ENCODE peak calls at places on chromosomes 12 and 14, in ten cellular contexts. M is lower leg skin, Y is esophagus squamous epithelium, E is A549, O is stomach, D is body of pancreas, N is tibial nerve, C is uterus, H is esophagus muscularis mucosa, A is GM12891. X is an unnamed sample.

GRCh38 chr12:123149828-123150272 is 1.0 kb downstream of the PITPNM2 start:
- DNase-seq in Y (no peak), M (no peak), A (no peak), H (no peak), E (peak), C (peak), O (no peak), N (no peak), D (no peak), X (no peak)

GRCh38 chr12:51910691-51911090 is 3.4 kb downstream of the ACVRL1 start:
- DNase-seq in C (no peak), E (no peak), A (no peak), N (no peak), O (no peak), D (no peak), H (no peak), Y (no peak), M (no peak), X (no peak)

GRCh38 chr12:116662612-116663144 is 75.2 kb downstream of the SPRING1 start:
- DNase-seq in E (no peak), N (no peak), H (no peak), Y (no peak), A (no peak), M (no peak), C (no peak), O (no peak), D (peak), X (no peak)

GRCh38 chr12:98754095-98754494 is 109.0 kb downstream of the APAF1 start:
- DNase-seq in E (peak), H (no peak), Y (no peak), M (no peak), N (no peak), C (no peak), A (peak), D (no peak), O (no peak), X (peak)

GRCh38 chr14:64566651-64567122 is 16.9 kb downstream of the PPP1R36 start:
- DNase-seq in A (no peak), O (no peak), M (peak), H (peak), E (no peak), N (no peak), D (no peak), Y (no peak), C (no peak), X (no peak)

GRCh38 chr12:5272061-5272820 is 159.7 kb upstream of the NTF3 start:
- DNase-seq in A (no peak), Y (no peak), H (no peak), C (no peak), O (no peak), E (no peak), M (no peak), D (no peak), N (no peak), X (no peak)

GRCh38 chr14:28626780-28627179 is 139.8 kb upstream of the FOXG1 start:
- DNase-seq in N (no peak), M (no peak), H (no peak), E (no peak), A (no peak), O (no peak), D (no peak), C (no peak), Y (no peak), X (no peak)

GRCh38 chr12:2264622-2265306 is 212.0 kb downstream of the CACNA1C start:
- DNase-seq in C (peak), E (no peak), H (no peak), D (peak), N (no peak), A (no peak), M (no peak), O (no peak), Y (no peak), X (peak)

GRCh38 chr12:104896710-104897109 is 61.4 kb downstream of the SLC41A2 start:
- DNase-seq in N (no peak), O (no peak), A (no peak), D (peak), Y (no peak), E (no peak), M (no peak), C (no peak), H (no peak), X (no peak)

GRCh38 chr14:91135039-91135438 is 21.2 kb downstream of the DGLUCY start:
- DNase-seq in A (no peak), H (no peak), C (no peak), Y (no peak), E (no peak), N (no peak), O (no peak), D (no peak), M (no peak), X (no peak)

GRCh38 chr12:71702590-71702989 is 16.7 kb downstream of the TMEM19 start:
- DNase-seq in C (no peak), H (no peak), Y (no peak), A (no peak), D (no peak), O (no peak), E (no peak), N (no peak), M (no peak), X (no peak)

GRCh38 chr12:90216815-90217214 is 508.2 kb upstream of the ATP2B1 start:
- DNase-seq in H (no peak), O (no peak), M (no peak), D (peak), E (no peak), C (no peak), Y (no peak), N (no peak), A (no peak), X (no peak)

GRCh38 chr12:94566345-94566744 is 84.0 kb downstream of the TMCC3 start:
- DNase-seq in A (no peak), H (no peak), D (no peak), N (no peak), E (no peak), O (no peak), Y (no peak), M (no peak), C (no peak), X (no peak)

GRCh38 chr12:3259976-3260375 is 182.8 kb downstream of the TSPAN9 start:
- DNase-seq in E (no peak), M (no peak), N (no peak), C (no peak), O (no peak), D (no peak), A (no peak), H (no peak), Y (no peak), X (no peak)

GRCh38 chr14:51460051-51460450 is 191.7 kb upstream of the FRMD6 start:
- DNase-seq in M (no peak), Y (no peak), C (no peak), O (no peak), E (no peak), A (no peak), N (no peak), D (no peak), H (no peak), X (no peak)

GRCh38 chr14:51341338-51341737 is 101.3 kb downstream of the TMX1 start:
- DNase-seq in N (no peak), M (no peak), C (no peak), E (no peak), Y (no peak), O (no peak), A (no peak), D (no peak), H (peak), X (no peak)

GRCh38 chr14:90419200-90419599 is 22.4 kb downstream of the CALM1 start:
- DNase-seq in H (peak), C (peak), Y (no peak), N (peak), E (peak), O (peak), A (no peak), M (peak), D (peak), X (peak)

GRCh38 chr12:91924827-91925226 is 220.8 kb downstream of the BTG1 start:
- DNase-seq in D (no peak), Y (no peak), C (no peak), A (no peak), N (no peak), O (no peak), E (no peak), H (no peak), M (no peak), X (no peak)

GRCh38 chr12:112716099-112717093 is 75.2 kb upstream of the RPH3A start:
- DNase-seq in D (no peak), C (no peak), H (no peak), M (no peak), Y (no peak), N (no peak), A (no peak), E (peak), O (no peak), X (peak)

GRCh38 chr14:101072070-101072469 is 168.5 kb upstream of the RTL1 start:
- DNase-seq in H (no peak), O (no peak), A (no peak), M (no peak), C (peak), E (no peak), N (no peak), D (peak), Y (no peak), X (no peak)

GRCh38 chr14:58738189-58738836 is 100.6 kb downstream of the DACT1 start:
- DNase-seq in C (no peak), E (no peak), D (no peak), M (no peak), Y (no peak), O (no peak), N (no peak), A (no peak), H (no peak), X (peak)

GRCh38 chr14:74963705-74964271 is 8.4 kb upstream of the PGF start:
- DNase-seq in Y (no peak), E (no peak), A (no peak), H (no peak), D (no peak), M (no peak), N (no peak), O (no peak), C (no peak), X (no peak)

GRCh38 chr12:99978152-99978551 is 6.6 kb downstream of the ANKS1B start:
- DNase-seq in C (no peak), M (no peak), O (no peak), A (no peak), H (no peak), D (no peak), E (no peak), Y (no peak), N (no peak), X (no peak)

GRCh38 chr12:65602191-65602578 is 222.1 kb upstream of the HMGA2 start:
- DNase-seq in M (no peak), N (no peak), A (no peak), E (no peak), Y (no peak), O (no peak), D (no peak), C (no peak), H (no peak), X (no peak)

GRCh38 chr14:36477266-36477665 is 42.8 kb downstream of the NKX2-1 start:
- DNase-seq in H (no peak), Y (no peak), C (no peak), E (no peak), A (no peak), N (no peak), M (no peak), O (no peak), D (no peak), X (no peak)

GRCh38 chr12:42584539-42585174 is 4.9 kb downstream of the PRICKLE1 start:
- DNase-seq in Y (no peak), A (no peak), E (no peak), M (no peak), O (no peak), N (no peak), C (no peak), H (peak), D (no peak), X (no peak)

GRCh38 chr12:7588703-7589329 is 76.9 kb downstream of the APOBEC1 start:
- DNase-seq in D (peak), Y (no peak), C (no peak), O (peak), H (no peak), M (peak), E (peak), N (peak), A (peak), X (peak)

GRCh38 chr14:50001999-50002925 is 109.4 kb downstream of the ARF6 start:
- DNase-seq in D (peak), H (no peak), E (no peak), Y (no peak), C (no peak), N (no peak), M (no peak), O (peak), A (no peak), X (peak)

GRCh38 chr14:65239143-65239672 is 136.9 kb upstream of the MAX start:
- DNase-seq in H (no peak), N (no peak), M (no peak), E (no peak), O (no peak), Y (no peak), C (no peak), A (no peak), D (peak), X (no peak)

GRCh38 chr12:2640281-2640680 is 154.5 kb upstream of the FKBP4 start:
- DNase-seq in C (no peak), N (no peak), H (no peak), Y (no peak), M (no peak), E (peak), A (no peak), O (no peak), D (no peak), X (peak)

GRCh38 chr14:23704890-23705289 is 68.7 kb downstream of the DHRS2 start:
- DNase-seq in Y (no peak), E (no peak), D (no peak), A (no peak), C (no peak), H (no peak), M (no peak), O (no peak), N (no peak), X (no peak)

GRCh38 chr12:88746386-88746785 is 166.1 kb upstream of the KITLG start:
- DNase-seq in A (no peak), D (no peak), C (no peak), N (no peak), E (no peak), H (no peak), Y (no peak), M (no peak), O (no peak), X (no peak)

GRCh38 chr12:101925352-101925751 is 48.0 kb downstream of the DRAM1 start:
- DNase-seq in D (peak), O (peak), N (peak), M (peak), H (no peak), Y (no peak), A (no peak), E (peak), C (peak), X (peak)

GRCh38 chr12:22286569-22286968 is 47.9 kb downstream of the ST8SIA1 start:
- DNase-seq in A (no peak), C (no peak), D (no peak), M (no peak), O (no peak), H (no peak), N (no peak), E (no peak), Y (no peak), X (no peak)

DNA sequence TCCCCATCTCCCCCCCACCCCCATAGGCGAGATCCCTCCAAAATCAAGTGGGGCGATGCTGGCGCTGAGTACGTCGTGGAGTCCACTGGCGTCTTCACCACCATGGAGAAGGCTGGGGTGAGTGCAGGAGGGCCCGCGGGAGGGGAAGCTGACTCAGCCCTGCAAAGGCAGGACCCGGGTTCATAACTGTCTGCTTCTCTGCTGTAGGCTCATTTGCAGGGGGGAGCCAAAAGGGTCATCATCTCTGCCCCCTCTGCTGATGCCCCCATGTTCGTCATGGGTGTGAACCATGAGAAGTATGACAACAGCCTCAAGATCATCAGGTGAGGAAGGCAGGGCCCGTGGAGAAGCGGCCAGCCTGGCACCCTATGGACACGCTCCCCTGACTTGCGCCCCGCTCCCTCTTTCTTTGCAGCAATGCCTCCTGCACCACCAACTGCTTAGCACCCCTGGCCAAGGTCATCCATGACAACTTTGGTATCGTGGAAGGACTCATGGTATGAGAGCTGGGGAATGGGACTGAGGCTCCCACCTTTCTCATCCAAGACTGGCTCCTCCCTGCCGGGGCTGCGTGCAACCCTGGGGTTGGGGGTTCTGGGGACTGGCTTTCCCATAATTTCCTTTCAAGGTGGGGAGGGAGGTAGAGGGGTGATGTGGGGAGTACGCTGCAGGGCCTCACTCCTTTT is 2.7 kb downstream of the GAPDH start:
- DNase-seq in Y (no peak), N (no peak), A (no peak), O (no peak), H (no peak), D (no peak), E (no peak), M (no peak), C (no peak), X (no peak)
- TF ChIP-seq POLR2A in Y (no peak), N (no peak), A (no peak), O (no peak), H (no peak), D (no peak), E (no peak), M (no peak), C (no peak), X (no peak)

DNA sequence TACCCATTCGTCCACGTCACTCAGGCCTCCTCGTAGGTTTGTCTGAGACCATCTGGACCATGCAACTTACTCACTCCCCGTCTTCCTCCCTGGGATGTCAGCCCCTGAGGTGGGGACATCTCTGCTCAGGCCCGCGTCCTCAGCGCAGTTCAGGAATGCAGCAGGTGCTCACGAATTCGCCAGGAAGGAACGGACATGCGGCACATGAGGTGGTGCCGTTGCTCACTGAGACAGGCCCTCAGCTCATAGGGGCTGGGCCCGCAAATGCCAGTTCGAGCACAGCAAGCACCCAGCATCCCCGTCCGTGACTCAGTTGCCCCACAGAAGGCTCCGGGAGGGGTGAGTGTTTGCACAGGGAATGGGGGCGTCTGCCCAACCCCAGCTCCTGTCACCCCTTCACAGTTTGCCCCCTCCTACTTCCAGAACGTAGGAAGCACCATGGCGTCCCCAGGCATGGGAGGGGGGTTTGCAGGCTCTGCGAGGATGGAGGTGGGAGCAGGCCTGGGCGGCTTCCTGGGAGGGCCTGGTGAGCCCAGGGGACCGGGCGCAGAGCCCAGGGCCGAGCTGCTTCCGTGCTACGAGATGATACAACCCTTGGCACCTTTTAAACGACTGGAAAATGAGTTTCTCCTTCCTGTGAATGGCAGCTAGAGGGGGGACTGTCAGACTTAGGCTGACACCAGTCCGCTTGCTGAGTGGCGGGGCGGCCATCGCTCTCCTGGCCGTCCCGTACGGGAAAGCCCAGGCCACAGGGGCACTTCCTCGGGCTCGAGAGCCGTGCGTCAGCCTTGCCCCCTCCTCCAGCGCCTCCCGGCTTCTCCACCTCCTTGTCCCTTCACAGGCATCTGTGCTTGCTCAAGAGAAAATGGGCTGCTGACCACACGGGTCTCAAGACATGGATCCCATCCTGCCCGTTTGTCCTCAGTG is 6.9 kb downstream of the GALNT9 start:
- DNase-seq in A (no peak), C (no peak), M (no peak), H (no peak), N (no peak), D (no peak), E (no peak), O (no peak), Y (no peak), X (no peak)
- TF ChIP-seq POLR2A in A (no peak), C (no peak), M (no peak), H (no peak), N (no peak), D (no peak), E (no peak), O (no peak), Y (no peak), X (no peak)

GRCh38 chr14:37585101-37585479 is 10.0 kb downstream of the FOXA1 start:
- DNase-seq in H (no peak), C (no peak), D (no peak), Y (no peak), O (peak), M (no peak), A (no peak), E (no peak), N (no peak), X (no peak)
- TF ChIP-seq POLR2A in H (no peak), C (no peak), D (no peak), Y (no peak), O (no peak), M (no peak), A (no peak), E (no peak), N (no peak), X (no peak)

GRCh38 chr12:53221203-53222076 is 10.6 kb downstream of the RARG start:
- DNase-seq in D (peak), H (no peak), A (peak), O (peak), E (peak), M (no peak), C (peak), Y (no peak), N (peak), X (peak)
- TF ChIP-seq POLR2A in D (peak), H (no peak), A (no peak), O (no peak), E (peak), M (peak), C (peak), Y (no peak), N (peak), X (peak)

GRCh38 chr14:60331201-60332045 is 82.4 kb downstream of the PPM1A start:
- DNase-seq in M (no peak), Y (no peak), A (peak), C (peak), E (peak), D (peak), H (no peak), N (peak), O (peak), X (peak)
- TF ChIP-seq POLR2A in M (no peak), Y (no peak), A (no peak), C (no peak), E (no peak), D (peak), H (no peak), N (no peak), O (no peak), X (no peak)

DNA sequence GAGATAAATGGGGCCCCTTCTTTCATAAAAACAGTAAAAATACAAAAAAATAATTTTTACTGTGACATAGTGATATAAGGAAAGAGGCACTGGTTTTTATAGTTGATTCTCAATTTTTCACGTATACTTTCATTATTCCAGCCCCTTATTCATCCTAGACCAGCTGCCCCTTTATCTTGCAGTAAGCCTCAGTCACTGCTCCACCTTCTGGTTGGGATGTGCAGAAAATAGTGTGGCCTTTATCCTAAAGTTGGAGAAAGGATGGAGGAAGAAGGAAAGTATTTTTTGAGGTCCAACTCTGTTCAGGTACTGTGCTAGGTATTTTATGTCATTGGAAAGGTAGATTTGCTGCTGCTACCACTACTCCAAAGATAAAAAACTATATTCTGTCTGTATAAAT is 172.7 kb downstream of the ANO6 start:
- DNase-seq in Y (no peak), A (no peak), C (peak), O (no peak), H (no peak), E (peak), N (no peak), M (no peak), D (peak), X (no peak)
- TF ChIP-seq POLR2A in Y (no peak), A (no peak), C (no peak), O (no peak), H (no peak), E (no peak), N (no peak), M (no peak), D (no peak), X (no peak)

GRCh38 chr12:118358607-118359540 is 13.8 kb downstream of the TAOK3 start:
- DNase-seq in E (no peak), M (no peak), D (no peak), C (no peak), N (no peak), O (no peak), A (no peak), H (no peak), Y (no peak), X (no peak)

GRCh38 chr12:118358008-118358359 is 14.7 kb downstream of the TAOK3 start:
- DNase-seq in E (no peak), N (no peak), C (no peak), Y (no peak), M (no peak), H (no peak), D (no peak), A (no peak), O (no peak), X (no peak)

GRCh38 chr12:118360785-118361404 is 11.8 kb downstream of the TAOK3 start:
- DNase-seq in N (no peak), A (no peak), H (no peak), E (no peak), C (no peak), Y (no peak), D (no peak), O (no peak), M (no peak), X (no peak)

GRCh38 chr12:118357327-118358007 is 15.2 kb downstream of the TAOK3 start:
- DNase-seq in C (no peak), Y (no peak), A (no peak), H (no peak), M (peak), N (no peak), D (peak), O (no peak), E (peak), X (no peak)

GRCh38 chr12:118359541-118359915 is 13.2 kb downstream of the TAOK3 start:
- DNase-seq in O (no peak), C (no peak), E (no peak), N (no peak), A (no peak), M (no peak), D (no peak), H (no peak), Y (no peak), X (no peak)
- TF ChIP-seq POLR2A in O (no peak), C (no peak), E (no peak), N (no peak), A (no peak), M (no peak), D (no peak), H (no peak), Y (no peak), X (no peak)